ENCODE peak calls at places on chromosomes 7 and 10, in six cellular contexts. S is lower lobe of right lung, K is IMR-90, P is BJ, O is astrocyte, G is A549. L is an unnamed sample.

GRCh38 chr7:16626388-16626787 is 19.2 kb downstream of the ANKMY2 start:
- DNase-seq in K (no peak), G (no peak), P (no peak), S (no peak), O (no peak), L (no peak)

GRCh38 chr7:98166668-98166970 is 44.6 kb upstream of the BHLHA15 start:
- DNase-seq in P (no peak), G (no peak), K (no peak), O (no peak), S (no peak), L (no peak)

GRCh38 chr7:11751807-11752389 is 80.1 kb downstream of the THSD7A start:
- DNase-seq in P (no peak), S (no peak), G (peak), O (no peak), K (no peak), L (peak)

GRCh38 chr10:103678104-103678526 is 177.3 kb downstream of the SH3PXD2A start:
- DNase-seq in S (peak), P (peak), G (no peak), K (peak), O (peak), L (no peak)

GRCh38 chr7:101536232-101536631 is 92.9 kb downstream of the MYL10 start:
- DNase-seq in K (no peak), O (no peak), P (no peak), S (no peak), G (no peak), L (no peak)

GRCh38 chr10:70272925-70273316 is 10.9 kb downstream of the NPFFR1 start:
- DNase-seq in S (no peak), G (peak), O (no peak), P (no peak), K (peak), L (no peak)

GRCh38 chr10:115094605-115095004 is 1.4 kb downstream of the ATRNL1 start:
- DNase-seq in K (no peak), O (no peak), P (no peak), G (no peak), S (no peak), L (no peak)

GRCh38 chr7:24057243-24057642 is 226.7 kb upstream of the NPY start:
- DNase-seq in S (no peak), O (no peak), K (no peak), P (no peak), G (no peak), L (no peak)

GRCh38 chr7:74604326-74605020 is 53.0 kb upstream of the GTF2I start:
- DNase-seq in G (peak), S (peak), O (no peak), P (no peak), K (no peak), L (peak)

GRCh38 chr10:43292745-43293676 is 26.1 kb upstream of the RASGEF1A start:
- DNase-seq in O (peak), P (no peak), K (peak), G (peak), S (peak), L (peak)

GRCh38 chr10:36303896-36304295 is 661.8 kb upstream of the FZD8 start:
- DNase-seq in O (no peak), K (no peak), S (no peak), G (no peak), P (no peak), L (no peak)

GRCh38 chr10:97127960-97128850 is 57.6 kb downstream of the SLIT1 start:
- DNase-seq in G (no peak), O (no peak), S (no peak), P (no peak), K (no peak), L (no peak)

GRCh38 chr10:34098817-34099567 is 716.1 kb downstream of the PARD3 start:
- DNase-seq in P (no peak), O (no peak), K (peak), G (no peak), S (no peak), L (no peak)

GRCh38 chr7:74454948-74455804 is 1.5 kb downstream of the GTF2IRD1 start:
- DNase-seq in S (no peak), P (no peak), K (no peak), O (no peak), G (no peak), L (peak)

GRCh38 chr10:79331709-79332108 is 15.6 kb upstream of the PPIF start:
- DNase-seq in K (peak), S (peak), G (peak), O (peak), P (peak), L (no peak)

GRCh38 chr10:102120987-102121738 is 995 bp upstream of the LDB1 start:
- DNase-seq in S (peak), O (peak), P (no peak), G (no peak), K (peak), L (no peak)

GRCh38 chr7:112263519-112263918 is 57.0 kb downstream of the ZNF277 start:
- DNase-seq in K (no peak), O (no peak), S (no peak), P (no peak), G (no peak), L (no peak)

GRCh38 chr10:43855667-43856210 is 207.1 kb upstream of the ZNF32 start:
- DNase-seq in K (no peak), P (no peak), S (no peak), G (no peak), O (no peak), L (no peak)

GRCh38 chr7:105885386-105886111 is 9.2 kb upstream of the ATXN7L1 start:
- DNase-seq in S (no peak), O (peak), G (no peak), P (no peak), K (no peak), L (no peak)

GRCh38 chr10:72263613-72264241 is 10.0 kb upstream of the DDIT4 start:
- DNase-seq in O (no peak), P (no peak), S (peak), G (peak), K (no peak), L (peak)

GRCh38 chr7:37482953-37483352 is 34.3 kb upstream of the ELMO1 start:
- DNase-seq in P (no peak), K (no peak), G (no peak), S (no peak), O (no peak), L (no peak)

GRCh38 chr7:139725077-139725476 is 52.7 kb downstream of the HIPK2 start:
- DNase-seq in O (peak), K (peak), S (no peak), P (peak), G (no peak), L (peak)

GRCh38 chr7:46229409-46229808 is 308.3 kb upstream of the IGFBP3 start:
- DNase-seq in P (no peak), O (peak), G (peak), S (no peak), K (peak), L (no peak)

GRCh38 chr10:58531084-58531695 is 18.5 kb downstream of the BICC1 start:
- DNase-seq in O (peak), K (peak), S (no peak), P (no peak), G (peak), L (no peak)

GRCh38 chr7:47482013-47482761 is 99.7 kb downstream of the TNS3 start:
- DNase-seq in S (no peak), P (peak), O (peak), G (no peak), K (peak), L (no peak)

DNA sequence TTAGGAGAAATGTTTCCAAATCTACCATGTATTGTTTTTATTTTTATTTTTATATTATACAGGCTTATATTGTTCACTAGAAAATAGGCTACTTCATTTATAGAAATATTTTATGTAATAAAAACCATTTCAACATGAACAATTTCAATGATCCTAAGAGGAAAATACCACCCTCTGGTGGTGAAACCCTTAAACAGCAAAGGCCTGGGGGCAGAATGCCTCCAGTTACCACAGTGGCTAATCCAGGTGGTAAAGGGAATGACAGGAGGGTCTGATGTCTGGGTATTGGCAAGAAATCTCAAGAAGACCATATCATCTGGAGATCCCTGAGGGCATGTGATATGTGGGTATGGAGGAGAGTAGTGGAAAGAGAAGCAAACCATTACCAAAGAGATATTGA is 19.3 kb downstream of the MACC1 start:
- DNase-seq in G (peak), K (no peak), P (no peak), O (no peak), S (no peak), L (no peak)
- TF ChIP-seq CTCF in G (no peak), K (peak), P (peak), O (peak), S (peak), L (no peak)

GRCh38 chr10:116608683-116609594 is 11.8 kb upstream of the PNLIPRP2 start:
- DNase-seq in S (no peak), K (no peak), O (no peak), G (no peak), P (no peak), L (no peak)
- H3K4me3 ChIP-seq in S (peak), K (no peak), O (no peak), G (peak), P (no peak), L (no peak)

GRCh38 chr10:98748298-98748697 is 301.6 kb upstream of the HPS1 start:
- DNase-seq in G (peak), S (no peak), O (no peak), P (no peak), K (peak), L (peak)
- TF ChIP-seq CTCF in G (no peak), S (no peak), O (peak), P (peak), K (peak), L (peak)

GRCh38 chr7:3232228-3232627 is 68.8 kb upstream of the SDK1 start:
- DNase-seq in P (no peak), O (no peak), K (no peak), G (no peak), S (no peak), L (no peak)
- H3K4me3 ChIP-seq in P (no peak), O (no peak), K (no peak), G (no peak), S (no peak), L (no peak)

GRCh38 chr10:110480387-110480786 is 17.3 kb upstream of the DUSP5 start:
- DNase-seq in G (no peak), O (no peak), P (no peak), S (no peak), K (no peak), L (no peak)
- TF ChIP-seq CTCF in G (no peak), O (no peak), P (no peak), S (no peak), K (no peak), L (no peak)